ENCODE peak calls at places on chromosomes 4 and X, in eight cellular contexts. Z is K562, H is PC-3, S is right atrium auricular region, N is A549, X is fibroblast of lung, F is left ventricle myocardium inferior, V is transverse colon. E is an unnamed sample.

GRCh38 chr4:13765535-13765934 is 138.0 kb upstream of the BOD1L1 start:
- DNase-seq in Z (no peak), F (no peak), N (no peak), V (no peak), H (peak; percentile 24), X (no peak), S (no peak), E (no peak)

GRCh38 chr4:117284736-117285135 is 199.4 kb upstream of the TRAM1L1 start:
- DNase-seq in Z (no peak), H (no peak), S (no peak), V (no peak), N (no peak), F (no peak), X (no peak), E (no peak)

GRCh38 chrX:44878780-44879179 is 5.8 kb downstream of the KDM6A start:
- DNase-seq in N (no peak), V (no peak), F (no peak), H (no peak), X (no peak), S (no peak), Z (no peak), E (no peak)

GRCh38 chr4:150578745-150579470 is 3.0 kb upstream of the MAB21L2 start:
- DNase-seq in F (no peak), V (no peak), H (no peak), S (no peak), Z (no peak), N (no peak), X (peak; percentile 66), E (no peak)

GRCh38 chr4:7775396-7775795 is 164.3 kb downstream of the AFAP1 start:
- DNase-seq in F (no peak), S (no peak), X (no peak), H (no peak), N (no peak), Z (no peak), V (peak; percentile 35), E (no peak)

GRCh38 chrX:69552512-69552911 is 48.4 kb downstream of the NALF2 start:
- DNase-seq in H (no peak), X (no peak), N (no peak), Z (no peak), S (no peak), F (no peak), V (no peak), E (no peak)

GRCh38 chr4:2262145-2262943 is 435 bp upstream of the MXD4 start:
- DNase-seq in V (peak; percentile 99), Z (peak; percentile 99), S (peak; percentile 100), F (peak; percentile 100), H (peak; percentile 95), N (peak; percentile 99), X (peak; percentile 100), E (peak; percentile 96)

GRCh38 chrX:37380920-37381319 is 31.8 kb downstream of the PRRG1 start:
- DNase-seq in Z (peak; percentile 60), H (peak; percentile 94), N (peak; percentile 39), S (no peak), V (no peak), X (peak; percentile 85), F (no peak), E (no peak)

GRCh38 chr4:139368990-139369389 is 66.7 kb upstream of the NDUFC1 start:
- DNase-seq in V (no peak), H (no peak), N (no peak), Z (no peak), S (no peak), F (no peak), X (peak; percentile 61), E (no peak)

GRCh38 chr4:61805979-61806378 is 605.9 kb downstream of the ADGRL3 start:
- DNase-seq in V (no peak), X (peak; percentile 15), F (no peak), H (peak; percentile 69), N (no peak), Z (no peak), S (no peak), E (no peak)

GRCh38 chr4:83378426-83378825 is 43.8 kb upstream of the HPSE start:
- DNase-seq in N (peak; percentile 41), X (no peak), F (no peak), Z (peak; percentile 58), H (no peak), V (no peak), S (no peak), E (peak; percentile 27)

GRCh38 chr4:56683455-56683854 is 2.4 kb upstream of the HOPX start:
- DNase-seq in V (no peak), H (no peak), F (no peak), X (no peak), Z (no peak), S (no peak), N (no peak), E (no peak)
- H3K4me3 ChIP-seq in V (no peak overlapping the region), H (no peak overlapping the region), F (no peak overlapping the region), X (no peak overlapping the region), Z (no peak overlapping the region), S (no peak overlapping the region), N (no peak overlapping the region), E (no peak overlapping the region)

GRCh38 chr4:10113362-10114047 is 3.1 kb downstream of the WDR1 start:
- DNase-seq in V (no peak), Z (no peak), X (no peak), S (no peak), N (no peak), H (no peak), F (no peak), E (no peak)

GRCh38 chr4:10112658-10113284 is 3.8 kb downstream of the WDR1 start:
- DNase-seq in N (no peak), V (no peak), H (no peak), Z (no peak), S (no peak), X (no peak), F (no peak), E (no peak)

GRCh38 chr4:10109995-10110670 is 6.5 kb downstream of the WDR1 start:
- DNase-seq in F (no peak), S (no peak), H (no peak), Z (no peak), X (no peak), N (no peak), V (no peak), E (no peak)

GRCh38 chr4:10108818-10109783 is 7.5 kb downstream of the WDR1 start:
- DNase-seq in Z (no peak), V (peak; percentile 44), X (peak; percentile 68), F (no peak), H (peak; percentile 76), S (no peak), N (no peak), E (peak; percentile 43)

GRCh38 chr4:10111067-10111801 is 5.4 kb downstream of the WDR1 start:
- DNase-seq in X (no peak), V (no peak), H (no peak), F (no peak), S (no peak), N (no peak), Z (no peak), E (no peak)
- H3K4me1 ChIP-seq in X (peaks cover 35% of the 10 kb centered on the region), V (peaks cover 69% of the 10 kb centered on the region), H (peaks cover 57% of the 10 kb centered on the region), F (peaks cover 100% of the 10 kb centered on the region), S (peaks cover 94% of the 10 kb centered on the region), N (peaks cover 48% of the 10 kb centered on the region), Z (peaks cover 26% of the 10 kb centered on the region), E (peaks cover 97% of the 10 kb centered on the region)

GRCh38 chr4:58760100-58760499 is 1649.9 kb upstream of the IGFBP7 start:
- DNase-seq in V (no peak), Z (no peak), F (no peak), X (no peak), N (no peak), S (no peak), H (peak; percentile 45), E (no peak)
- H3K27ac ChIP-seq in V (no peak overlapping the region), Z (no peak overlapping the region), F (no peak overlapping the region), X (no peak overlapping the region), N (no peak overlapping the region), S (no peak overlapping the region), H (peak overlapping the region; percentile 41), E (no peak overlapping the region)

GRCh38 chr4:163332526-163333405 is at the start of gene NPY1R:
- DNase-seq in F (peak; percentile 48), N (peak; percentile 73), V (peak; percentile 75), S (peak; percentile 80), Z (peak; percentile 76), H (peak; percentile 70), X (peak; percentile 77), E (peak; percentile 2)
- H3K4me3 ChIP-seq in F (peak within 1 kb of the TSS; percentile 71), N (peak within 1 kb of the TSS; percentile 56), V (peak within 1 kb of the TSS; percentile 57), S (peak within 1 kb of the TSS; percentile 51), Z (peak within 1 kb of the TSS; percentile 16), H (peak within 1 kb of the TSS; percentile 76), X (peak within 1 kb of the TSS; percentile 73), E (no peak within 1 kb of the TSS)

DNA sequence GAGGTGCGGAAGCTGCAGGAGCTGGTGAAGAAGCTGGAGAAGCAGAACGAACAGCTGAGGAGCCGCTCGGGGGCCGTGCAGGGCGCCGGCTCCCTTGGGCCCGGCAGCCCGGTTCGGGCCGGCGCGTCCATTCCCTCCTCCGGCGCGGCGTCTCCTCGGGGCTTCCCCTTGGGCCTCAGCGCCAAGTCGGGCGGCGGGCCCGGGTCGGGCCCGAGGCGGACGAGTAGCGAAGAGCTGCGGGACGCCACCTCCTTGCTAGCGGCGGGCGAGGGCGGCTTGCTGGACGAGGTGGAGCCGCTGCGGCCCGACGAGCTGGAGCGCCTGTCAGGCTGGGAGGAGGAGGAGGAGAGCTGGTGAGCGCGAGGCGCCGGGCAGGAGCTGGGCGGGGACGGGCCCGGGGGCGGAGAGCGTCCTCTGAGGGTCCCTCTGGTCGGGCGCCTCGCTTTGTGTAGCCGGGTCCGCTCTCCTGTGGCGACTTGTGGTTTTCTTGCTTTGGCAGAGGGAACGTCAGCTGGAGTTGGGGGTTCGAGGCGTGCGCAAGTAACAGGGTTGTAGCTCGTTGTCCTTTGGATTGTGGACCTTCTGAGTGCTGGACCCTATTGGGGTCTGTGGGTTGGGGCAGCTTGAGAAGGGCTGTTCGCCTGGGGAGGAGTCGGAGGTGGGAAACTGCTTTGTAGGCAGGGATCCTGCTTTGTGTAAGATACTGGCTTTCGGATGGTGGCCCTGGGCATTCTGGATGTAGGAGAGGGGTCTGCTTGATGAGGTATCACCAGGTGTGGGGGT is 638 bp downstream of the SLAIN2 start:
- DNase-seq in S (peak; percentile 60), X (peak; percentile 51), F (peak; percentile 57), Z (peak; percentile 71), V (peak; percentile 58), H (peak; percentile 22), N (no peak), E (no peak)
- H3K4me1 ChIP-seq in S (peaks cover 45% of the 10 kb centered on the region), X (peaks cover 14% of the 10 kb centered on the region), F (peaks cover 70% of the 10 kb centered on the region), Z (peaks cover 46% of the 10 kb centered on the region), V (peaks cover 9% of the 10 kb centered on the region), H (peaks cover 45% of the 10 kb centered on the region), N (peaks cover 24% of the 10 kb centered on the region), E (peaks cover 41% of the 10 kb centered on the region)

DNA sequence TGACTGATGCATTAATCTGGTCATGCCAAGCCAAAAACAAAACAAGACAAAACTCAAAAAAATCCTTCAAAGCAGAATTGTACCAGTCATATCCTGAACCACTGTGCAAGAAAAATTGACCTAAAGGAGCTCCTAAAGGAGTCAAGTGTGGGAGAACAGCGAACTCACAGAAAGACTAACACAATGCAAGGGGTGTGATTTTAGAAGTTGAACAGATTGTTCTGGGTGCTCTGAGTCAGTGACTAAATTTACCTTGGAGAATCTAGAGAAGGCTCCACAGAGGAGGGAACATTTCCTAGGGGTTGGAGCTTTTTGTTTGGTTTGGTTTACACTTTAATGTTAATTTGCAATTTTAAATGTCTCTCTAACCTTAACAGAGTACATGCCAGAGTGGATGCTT is 48.9 kb upstream of the PHF8 start:
- DNase-seq in N (no peak), S (no peak), H (no peak), X (no peak), F (no peak), V (no peak), Z (no peak), E (no peak)
- H3K27ac ChIP-seq in N (no peak overlapping the region), S (no peak overlapping the region), H (no peak overlapping the region), X (no peak overlapping the region), F (no peak overlapping the region), V (no peak overlapping the region), Z (no peak overlapping the region), E (no peak overlapping the region)

E was measured in CD4-positive, CD25-positive, alpha-beta regulatory T cell.